ENCODE peak calls at places on chromosomes 3 and 15, in five cellular contexts. N is posterior cingulate gyrus, Q is HFFc6, B is NCI-H345, H is iPS-NIHi11. S is an unnamed sample.

GRCh38 chr3:58408906-58409305 is 24.7 kb downstream of the PDHB start:
- DNase-seq in H (no peak), N (no peak), Q (no peak), B (no peak), S (no peak)

GRCh38 chr15:89333959-89334509 is 590 bp downstream of the POLG start:
- DNase-seq in B (no peak), H (no peak), N (peak), Q (no peak), S (no peak)

GRCh38 chr3:114690896-114691295 is 397.1 kb downstream of the TIGIT start:
- DNase-seq in N (no peak), B (no peak), H (no peak), Q (no peak), S (no peak)

GRCh38 chr3:33855884-33856546 is 57.6 kb downstream of the PDCD6IP start:
- DNase-seq in Q (peak), B (no peak), N (no peak), H (no peak), S (no peak)

GRCh38 chr15:66780172-66780972 is 78.3 kb downstream of the SMAD6 start:
- DNase-seq in H (peak), B (no peak), N (no peak), Q (peak), S (no peak)

GRCh38 chr15:77500986-77501385 is 80.3 kb downstream of the HMG20A start:
- DNase-seq in H (no peak), N (no peak), Q (peak), B (no peak), S (no peak)

GRCh38 chr15:83112233-83112958 is 5.0 kb downstream of the TM6SF1 start:
- DNase-seq in Q (peak), H (no peak), N (no peak), B (no peak), S (no peak)

GRCh38 chr3:8810561-8810960 is 41.1 kb upstream of the OXTR start:
- DNase-seq in B (no peak), H (no peak), N (no peak), Q (no peak), S (no peak)

GRCh38 chr15:37059051-37059450 is 41.3 kb downstream of the MEIS2 start:
- DNase-seq in N (no peak), B (no peak), Q (peak), H (no peak), S (no peak)

GRCh38 chr15:88974392-88974791 is 61.2 kb upstream of the MFGE8 start:
- DNase-seq in B (no peak), H (no peak), Q (no peak), N (no peak), S (no peak)

GRCh38 chr3:3212781-3213416 is 33.4 kb upstream of the CRBN start:
- DNase-seq in H (no peak), B (no peak), Q (no peak), N (no peak), S (no peak)

GRCh38 chr15:77144028-77144427 is 73.1 kb upstream of the TSPAN3 start:
- DNase-seq in B (no peak), H (no peak), N (no peak), Q (peak), S (no peak)

GRCh38 chr15:94864600-94864999 is 633.2 kb downstream of the MCTP2 start:
- DNase-seq in N (no peak), H (no peak), B (no peak), Q (no peak), S (no peak)

GRCh38 chr15:58864602-58865419 is 68.7 kb downstream of the SLTM start:
- DNase-seq in N (no peak), Q (no peak), H (peak), B (no peak), S (peak)

GRCh38 chr3:24111711-24112110 is 166.6 kb downstream of the NR1D2 start:
- DNase-seq in N (no peak), B (no peak), Q (no peak), H (no peak), S (no peak)

GRCh38 chr3:71495708-71496472 is 87.6 kb downstream of the FOXP1 start:
- DNase-seq in Q (peak), N (no peak), H (peak), B (no peak), S (no peak)

GRCh38 chr15:41882689-41883483 is 11.0 kb downstream of the SPTBN5 start:
- DNase-seq in N (peak), B (no peak), Q (no peak), H (no peak), S (no peak)

GRCh38 chr3:178097576-178097975 is 438.7 kb upstream of the KCNMB2 start:
- DNase-seq in B (no peak), H (no peak), N (no peak), Q (peak), S (no peak)

GRCh38 chr3:87287025-87287424 is 10.6 kb upstream of the POU1F1 start:
- DNase-seq in N (no peak), B (no peak), Q (peak), H (no peak), S (no peak)

GRCh38 chr15:33722005-33722672 is 246.2 kb upstream of the CHRM5 start:
- DNase-seq in N (no peak), B (no peak), H (no peak), Q (peak), S (no peak)

GRCh38 chr3:13420051-13420816 is at the start of gene NUP210:
- DNase-seq in Q (no peak), B (peak), H (peak), N (no peak), S (no peak)

GRCh38 chr15:59501531-59502113 is 63.6 kb downstream of the FAM81A start:
- DNase-seq in B (peak), N (no peak), H (peak), Q (peak), S (no peak)

GRCh38 chr3:191236635-191237034 is 37.6 kb downstream of the OSTN start:
- DNase-seq in Q (peak), B (no peak), H (no peak), N (no peak), S (no peak)

GRCh38 chr3:159798951-159799350 is 189.7 kb upstream of the IL12A start:
- DNase-seq in H (no peak), Q (peak), N (no peak), B (no peak), S (no peak)

GRCh38 chr3:18919158-18919557 is 229.2 kb upstream of the KCNH8 start:
- DNase-seq in Q (no peak), H (no peak), N (no peak), B (no peak), S (no peak)

GRCh38 chr15:100190675-100191074 is 151.1 kb downstream of the ADAMTS17 start:
- DNase-seq in B (no peak), H (no peak), Q (no peak), N (no peak), S (no peak)

GRCh38 chr3:129722527-129722926 is 116.1 kb upstream of the PLXND1 start:
- DNase-seq in N (no peak), Q (no peak), B (no peak), H (no peak), S (no peak)

GRCh38 chr3:171574556-171575240 is 114.5 kb upstream of the TNIK start:
- DNase-seq in Q (no peak), N (no peak), B (no peak), H (no peak), S (no peak)

GRCh38 chr3:154003649-154004048 is 117.5 kb upstream of the ARHGEF26 start:
- DNase-seq in N (no peak), Q (no peak), B (no peak), H (no peak), S (no peak)

GRCh38 chr15:36469567-36469966 is 109.9 kb upstream of the CDIN1 start:
- DNase-seq in Q (peak), H (no peak), B (no peak), N (no peak), S (no peak)

GRCh38 chr3:133783762-133784161 is 21.9 kb upstream of the SRPRB start:
- DNase-seq in B (no peak), N (no peak), Q (no peak), H (peak), S (no peak)

GRCh38 chr3:183698318-183698731 is 728 bp downstream of the YEATS2 start:
- DNase-seq in H (peak), B (peak), N (peak), Q (peak), S (peak)

GRCh38 chr3:15637131-15637951 is 35.8 kb downstream of the BTD start:
- DNase-seq in B (peak), Q (no peak), N (no peak), H (no peak), S (no peak)

GRCh38 chr3:186788482-186789370 is 5.3 kb downstream of the EIF4A2 start:
- DNase-seq in N (no peak), B (no peak), Q (no peak), H (no peak), S (no peak)

GRCh38 chr3:151468284-151468917 is 7.5 kb upstream of the IGSF10 start:
- DNase-seq in B (peak), H (peak), Q (peak), N (no peak), S (no peak)

GRCh38 chr3:43883729-43884396 is 193.1 kb downstream of the ABHD5 start:
- DNase-seq in Q (no peak), N (no peak), H (no peak), B (no peak), S (no peak)

GRCh38 chr3:69787436-69788168 is 48.3 kb downstream of the MITF start:
- DNase-seq in B (no peak), Q (peak), N (no peak), H (no peak), S (no peak)